ENCODE peak calls at places on chromosomes 12 and 14, in six cellular contexts. P is EH, E is MCF 10A, N is kidney tubule cell, U is endothelial cell, Y is AG08396. T is an unnamed sample.

GRCh38 chr12:71162832-71163711 is 5.3 kb upstream of the TSPAN8 start:
- DNase-seq in E (no peak), Y (no peak), P (no peak), N (peak; percentile 87), U (no peak), T (peak; percentile 98)

GRCh38 chr12:3204143-3204542 is 127.0 kb downstream of the TSPAN9 start:
- DNase-seq in N (no peak), Y (no peak), E (no peak), P (no peak), U (no peak), T (no peak)

GRCh38 chr14:23640524-23641141 is 4.5 kb downstream of the DHRS2 start:
- DNase-seq in P (peak; percentile 91), N (peak; percentile 31), U (no peak), Y (no peak), E (peak; percentile 55), T (no peak)

GRCh38 chr14:101464984-101465794 is 96.1 kb upstream of the DIO3 start:
- DNase-seq in Y (no peak), U (no peak), P (no peak), E (no peak), N (no peak), T (no peak)

GRCh38 chr12:27332407-27333310 is at the start of gene BMAL2:
- DNase-seq in Y (peak; percentile 84), E (peak; percentile 36), N (peak; percentile 73), P (peak; percentile 57), U (peak; percentile 65), T (no peak)

GRCh38 chr12:107356266-107356936 is 263.1 kb upstream of the CRY1 start:
- DNase-seq in Y (peak; percentile 65), P (peak; percentile 66), N (peak; percentile 87), E (peak; percentile 75), U (no peak), T (peak; percentile 83)

GRCh38 chr12:124085419-124085818 is 112.4 kb downstream of the ZNF664 start:
- DNase-seq in E (no peak), Y (no peak), N (no peak), U (no peak), P (no peak), T (no peak)

GRCh38 chr14:22747769-22748168 is 18.7 kb upstream of the OXA1L start:
- DNase-seq in N (no peak), E (no peak), U (no peak), P (no peak), Y (no peak), T (no peak)

GRCh38 chr12:116558280-116559079 is 701 bp upstream of the MAP1LC3B2 start:
- DNase-seq in P (no peak), E (no peak), Y (no peak), U (no peak), N (no peak), T (no peak)

GRCh38 chr14:21244546-21244945 is 24.7 kb downstream of the HNRNPC start:
- DNase-seq in Y (no peak), P (no peak), E (peak; percentile 83), U (no peak), N (no peak), T (peak; percentile 38)

GRCh38 chr14:90720336-90720735 is 95.9 kb downstream of the TTC7B start:
- DNase-seq in U (no peak), P (no peak), Y (no peak), E (no peak), N (no peak), T (no peak)

GRCh38 chr12:125015680-125016310 is 22.4 kb downstream of the BRI3BP start:
- DNase-seq in Y (no peak), P (no peak), U (no peak), E (no peak), N (no peak), T (no peak)

GRCh38 chr14:39467889-39468524 is 35.8 kb upstream of the FBXO33 start:
- DNase-seq in P (peak; percentile 34), E (peak; percentile 60), N (peak; percentile 61), Y (no peak), U (peak; percentile 33), T (peak; percentile 47)

GRCh38 chr14:97277711-97278110 is 480.5 kb downstream of the VRK1 start:
- DNase-seq in E (no peak), N (no peak), Y (no peak), P (no peak), U (no peak), T (no peak)

GRCh38 chr14:91032250-91032649 is 28.2 kb downstream of the RPS6KA5 start:
- DNase-seq in U (no peak), E (no peak), N (no peak), P (no peak), Y (no peak), T (peak; percentile 23)

GRCh38 chr12:3615862-3616261 is 124.9 kb downstream of the PRMT8 start:
- DNase-seq in N (no peak), Y (no peak), E (no peak), U (no peak), P (no peak), T (no peak)

GRCh38 chr12:46921754-46922113 is 95.9 kb upstream of the SLC38A4 start:
- DNase-seq in Y (peak; percentile 32), E (peak; percentile 24), N (no peak), P (peak; percentile 67), U (no peak), T (no peak)

GRCh38 chr14:66070542-66071319 is 415.4 kb upstream of the CCDC196 start:
- DNase-seq in U (peak; percentile 79), P (peak; percentile 11), E (peak; percentile 62), N (peak; percentile 40), Y (peak; percentile 28), T (peak; percentile 4)

GRCh38 chr12:14769462-14769836 is 33.8 kb downstream of the WBP11 start:
- DNase-seq in N (no peak), E (no peak), P (peak; percentile 20), U (peak; percentile 59), Y (no peak), T (no peak)

GRCh38 chr12:56930241-56930640 is 4.0 kb downstream of the SDR9C7 start:
- DNase-seq in U (no peak), N (no peak), Y (no peak), P (no peak), E (no peak), T (no peak)

GRCh38 chr12:121325922-121326396 is 26.3 kb downstream of the ANAPC5 start:
- DNase-seq in U (no peak), E (no peak), P (no peak), Y (no peak), N (no peak), T (no peak)

GRCh38 chr12:71299541-71300376 is 139.8 kb upstream of the LGR5 start:
- DNase-seq in E (no peak), Y (no peak), U (no peak), P (no peak), N (peak; percentile 67), T (peak; percentile 89)

GRCh38 chr14:89013098-89013504 is 188.7 kb downstream of the TTC8 start:
- DNase-seq in P (peak; percentile 52), N (peak; percentile 72), Y (peak; percentile 31), E (peak; percentile 33), U (no peak), T (peak; percentile 64)

GRCh38 chr14:24943024-24943423 is 106.9 kb downstream of the STXBP6 start:
- DNase-seq in E (no peak), Y (no peak), P (peak; percentile 29), N (no peak), U (no peak), T (no peak)

GRCh38 chr14:72614365-72614764 is 279.5 kb downstream of the DPF3 start:
- DNase-seq in P (no peak), Y (no peak), E (no peak), U (no peak), N (no peak), T (no peak)

GRCh38 chr14:54251356-54251755 is 145.5 kb upstream of the CDKN3 start:
- DNase-seq in E (no peak), U (no peak), N (no peak), Y (no peak), P (no peak), T (no peak)

GRCh38 chr12:124592050-124592449 is 24.6 kb upstream of the NCOR2 start:
- DNase-seq in Y (peak; percentile 73), U (no peak), E (peak; percentile 77), P (peak; percentile 74), N (peak; percentile 80), T (peak; percentile 59)

GRCh38 chr12:13094349-13094748 is 9.1 kb downstream of the GSG1 start:
- DNase-seq in P (peak; percentile 74), N (peak; percentile 52), U (no peak), E (peak; percentile 40), Y (peak; percentile 36), T (peak; percentile 33)

GRCh38 chr14:51283402-51283825 is 43.4 kb downstream of the TMX1 start:
- DNase-seq in E (peak; percentile 84), P (peak; percentile 90), Y (peak; percentile 61), N (peak; percentile 91), U (peak; percentile 26), T (peak; percentile 92)

GRCh38 chr14:101501341-101501740 is 60.0 kb upstream of the DIO3 start:
- DNase-seq in U (no peak), P (no peak), E (no peak), N (no peak), Y (no peak), T (no peak)

GRCh38 chr14:24181251-24182077 is 7.2 kb downstream of the IPO4 start:
- DNase-seq in P (no peak), Y (no peak), N (no peak), U (no peak), E (no peak), T (no peak)

GRCh38 chr12:121719926-121720414 is 7.4 kb downstream of the TMEM120B start:
- DNase-seq in E (peak; percentile 45), N (peak; percentile 96), U (no peak), P (peak; percentile 88), Y (peak; percentile 79), T (peak; percentile 92)

GRCh38 chr12:111035578-111036301 is 115.4 kb upstream of the MYL2 start:
- DNase-seq in N (no peak), Y (no peak), P (no peak), E (no peak), U (peak; percentile 20), T (no peak)

GRCh38 chr12:78651755-78652154 is 212.8 kb upstream of the SYT1 start:
- DNase-seq in N (no peak), P (no peak), U (no peak), Y (no peak), E (no peak), T (no peak)

GRCh38 chr14:70660967-70661871 is 19.5 kb downstream of the TTC9 start:
- DNase-seq in Y (no peak), P (no peak), E (no peak), U (no peak), N (no peak), T (no peak)

GRCh38 chr12:52884526-52885293 is 20.2 kb downstream of the KRT8 start:
- DNase-seq in P (peak; percentile 73), E (peak; percentile 77), Y (peak; percentile 81), N (peak; percentile 74), U (peak; percentile 89), T (peak; percentile 14)

GRCh38 chr12:71973687-71974086 is 35.0 kb downstream of the TPH2 start:
- DNase-seq in Y (no peak), P (no peak), E (no peak), U (no peak), N (peak; percentile 22), T (peak; percentile 31)